ENCODE peak calls at places on chromosomes 13 and 19, in seven cellular contexts. L, G, I, H, V, K and U are unnamed samples. For H3K4me1, the result is how much of the 10 kb centered on the place peaks cover.

GRCh38 chr19:13208131-13208963 is 58.1 kb downstream of the IER2 start:
- DNase-seq in G (no peak), L (peak), H (peak), K (no peak), V (peak), I (no peak), U (peak)

GRCh38 chr19:45558399-45558878 is 26.2 kb downstream of the OPA3 start:
- DNase-seq in I (no peak), H (no peak), K (peak), L (peak), G (peak), V (peak), U (peak)

GRCh38 chr13:109652536-109652935 is 133.8 kb downstream of the IRS2 start:
- DNase-seq in K (no peak), H (no peak), G (peak), I (no peak), L (no peak), V (no peak), U (no peak)

GRCh38 chr19:17090501-17091074 is 15.0 kb downstream of the MYO9B start:
- DNase-seq in G (no peak), I (no peak), L (peak), V (no peak), K (no peak), H (no peak), U (no peak)

GRCh38 chr19:38731654-38732301 is 12.5 kb downstream of the CAPN12 start:
- DNase-seq in V (no peak), K (no peak), L (no peak), I (no peak), G (peak), H (no peak), U (peak)

GRCh38 chr19:34428549-34429285 is 536 bp downstream of the UBA2 start:
- DNase-seq in V (no peak), G (peak), L (peak), K (peak), I (no peak), H (peak), U (peak)

GRCh38 chr19:43538922-43539321 is 5.9 kb downstream of the ZNF575 start:
- DNase-seq in G (no peak), L (no peak), K (no peak), V (no peak), H (no peak), I (no peak), U (no peak)

GRCh38 chr19:54029930-54030490 is 33.7 kb downstream of the VSTM1 start:
- DNase-seq in G (peak), I (no peak), V (peak), H (peak), L (peak), K (peak), U (peak)

GRCh38 chr19:23281663-23282276 is 31.6 kb upstream of the ZNF724 start:
- DNase-seq in L (no peak), I (no peak), V (no peak), G (no peak), H (no peak), K (no peak), U (no peak)

GRCh38 chr13:65378943-65379519 is 1851.1 kb downstream of the PCDH9 start:
- DNase-seq in G (no peak), H (no peak), V (no peak), L (peak), I (no peak), K (no peak), U (no peak)

GRCh38 chr13:41188584-41188983 is 5.8 kb downstream of the KBTBD7 start:
- DNase-seq in I (no peak), G (no peak), V (no peak), H (no peak), K (no peak), L (peak), U (no peak)

GRCh38 chr13:53112522-53112921 is 83.9 kb downstream of the OLFM4 start:
- DNase-seq in L (no peak), I (no peak), G (no peak), H (no peak), V (no peak), K (no peak), U (no peak)

GRCh38 chr19:18543814-18544475 is 572 bp upstream of the FKBP8 start:
- DNase-seq in K (peak), H (no peak), G (peak), I (peak), V (peak), L (peak), U (peak)

GRCh38 chr13:59444210-59444857 is 719.4 kb downstream of the DIAPH3 start:
- DNase-seq in V (no peak), I (no peak), L (peak), H (no peak), K (no peak), G (no peak), U (no peak)

DNA sequence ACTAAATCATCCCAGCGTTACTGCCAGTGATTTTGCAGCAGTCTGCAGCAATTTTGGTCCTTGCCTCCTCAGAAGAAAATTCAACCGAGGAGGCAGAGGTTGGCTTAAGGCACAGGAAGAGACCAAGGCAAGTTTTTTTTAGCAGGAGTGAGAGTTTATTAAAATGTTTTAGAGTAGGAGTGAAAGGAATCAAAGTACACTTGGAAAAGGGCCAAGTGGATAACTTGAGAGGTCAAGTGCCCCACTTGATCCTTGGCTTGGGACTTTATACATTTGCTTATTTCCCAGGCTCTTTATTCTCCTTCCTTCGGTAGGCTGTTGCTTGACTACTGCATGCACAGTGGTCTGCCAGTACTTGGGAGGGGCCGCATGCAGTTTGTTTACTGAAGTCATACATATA is 2.9 kb upstream of the ZNF134 start:
- DNase-seq in L (no peak), K (no peak), H (no peak), I (no peak), G (no peak), V (no peak), U (no peak)
- H3K4me1 ChIP-seq in L (under half), K (under half), H (under half), I (under half), G (under half), V (under half), U (under half)

GRCh38 chr19:7263521-7263920 is 30.7 kb downstream of the INSR start:
- DNase-seq in I (no peak), V (no peak), L (no peak), K (no peak), G (no peak), H (no peak), U (no peak)

GRCh38 chr19:7263066-7263465 is 31.1 kb downstream of the INSR start:
- DNase-seq in H (no peak), L (no peak), K (no peak), G (no peak), V (no peak), I (no peak), U (no peak)

GRCh38 chr19:7264858-7265257 is 29.4 kb downstream of the INSR start:
- DNase-seq in H (no peak), G (no peak), V (no peak), L (no peak), K (no peak), I (no peak), U (no peak)

GRCh38 chr19:7260161-7260560 is 34.1 kb downstream of the INSR start:
- DNase-seq in K (no peak), I (no peak), H (no peak), L (no peak), V (no peak), G (no peak), U (no peak)

DNA sequence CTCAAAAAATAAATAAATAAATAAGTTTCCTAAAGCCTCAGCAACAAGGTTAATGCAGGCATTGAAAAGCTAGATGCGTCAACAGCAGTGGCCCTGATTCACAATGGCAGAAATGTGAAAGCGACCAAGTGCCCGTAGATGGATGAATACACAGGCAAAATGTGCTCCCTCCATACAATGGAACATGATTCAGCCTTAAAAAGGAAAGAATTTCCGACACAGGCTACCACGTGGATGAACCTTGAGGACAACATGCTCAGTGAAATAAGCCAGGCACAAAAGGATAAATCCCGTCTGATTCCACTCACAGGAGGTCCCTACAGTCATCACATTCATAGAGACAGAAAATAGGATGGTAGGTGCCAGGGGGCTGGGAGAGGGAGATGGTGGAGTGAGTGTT is 31.7 kb downstream of the INSR start:
- DNase-seq in H (no peak), G (no peak), I (no peak), K (no peak), V (no peak), L (no peak), U (no peak)
- H3K4me1 ChIP-seq in H (under half), G (under half), I (under half), K (under half), V (under half), L (under half), U (under half)

DNA sequence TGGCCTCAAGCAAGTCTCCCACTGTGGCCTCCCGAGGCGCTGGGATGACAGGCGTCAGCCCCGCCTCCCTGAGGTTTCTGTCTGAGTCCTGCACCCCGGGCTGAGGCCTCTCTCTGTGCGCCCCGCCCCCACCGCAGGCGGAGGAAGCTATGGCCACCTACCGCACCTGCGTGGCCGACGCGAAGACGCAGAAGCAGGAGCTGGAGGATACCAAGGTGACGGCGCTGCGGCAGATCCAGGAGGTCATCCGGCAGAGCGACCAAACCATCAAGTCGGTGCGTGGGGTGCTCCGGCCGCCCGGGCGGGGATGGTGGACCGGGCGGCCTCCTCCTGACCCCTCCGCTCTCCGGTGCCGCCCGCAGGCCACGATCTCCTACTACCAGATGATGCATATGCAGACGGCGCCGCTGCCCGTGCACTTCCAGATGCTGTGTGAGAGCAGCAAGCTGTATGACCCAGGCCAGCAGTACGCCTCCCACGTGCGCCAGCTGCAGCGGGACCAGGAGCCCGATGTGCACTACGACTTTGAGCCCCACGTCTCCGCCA is 12.7 kb downstream of the ARHGAP45 start:
- DNase-seq in G (no peak), K (no peak), V (no peak), H (no peak), I (no peak), L (no peak), U (peak)
- H3K4me1 ChIP-seq in G (under half), K (under half), V (half or more), H (under half), I (under half), L (under half), U (under half)

DNA sequence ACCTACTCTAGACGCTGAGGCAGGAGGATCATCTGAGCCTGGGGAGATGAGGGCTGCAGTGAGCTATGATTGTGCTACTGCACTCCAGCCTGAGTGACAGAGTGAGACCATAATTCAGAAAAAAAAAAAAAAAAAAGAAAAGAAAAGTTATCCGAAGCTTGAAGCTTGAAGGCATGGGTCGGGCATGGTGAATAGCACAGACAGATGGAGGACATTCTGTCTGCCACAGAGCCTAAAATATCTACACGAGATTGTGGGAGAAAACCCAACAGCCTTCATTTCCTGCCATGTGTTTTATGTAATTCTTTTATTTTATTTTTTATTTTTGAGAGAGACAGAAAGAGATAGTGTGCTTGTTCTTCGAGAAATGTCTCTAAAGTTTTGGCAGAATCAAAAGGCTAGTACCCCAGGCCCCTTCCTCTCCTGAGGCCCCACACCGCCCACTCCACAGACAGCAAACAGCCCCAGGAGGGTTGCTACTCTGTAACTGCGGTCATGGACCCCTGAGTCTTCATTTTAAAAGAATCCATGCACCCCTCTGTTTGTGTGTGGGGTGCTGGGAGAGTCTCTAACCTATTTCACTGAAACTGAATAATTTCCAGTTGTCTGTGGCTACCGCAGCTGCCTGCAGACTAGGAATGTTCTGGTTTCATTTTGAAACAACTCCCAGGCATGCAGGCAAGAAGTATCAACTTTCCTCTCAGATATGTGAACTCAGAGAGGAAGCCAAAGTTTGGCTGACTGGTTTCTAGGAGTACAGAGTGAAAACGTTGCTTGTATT is 38.4 kb upstream of the RCBTB2 start:
- DNase-seq in K (no peak), I (no peak), V (no peak), L (peak), G (no peak), H (peak), U (no peak)
- H3K4me1 ChIP-seq in K (under half), I (under half), V (under half), L (under half), G (under half), H (under half), U (under half)

GRCh38 chr13:30735025-30735967 is at the start of gene ALOX5AP:
- DNase-seq in I (no peak), L (no peak), G (peak), V (peak), H (no peak), K (no peak), U (peak)

GRCh38 chr13:30738526-30738925 is 3.2 kb downstream of the ALOX5AP start:
- DNase-seq in K (no peak), I (no peak), L (no peak), H (no peak), G (no peak), V (no peak), U (no peak)

GRCh38 chr13:30736461-30736860 is 1.1 kb downstream of the ALOX5AP start:
- DNase-seq in G (no peak), I (no peak), H (no peak), L (no peak), V (no peak), K (no peak), U (no peak)

GRCh38 chr13:30737511-30738342 is 2.4 kb downstream of the ALOX5AP start:
- DNase-seq in H (no peak), I (no peak), G (no peak), V (no peak), L (no peak), K (no peak), U (no peak)

DNA sequence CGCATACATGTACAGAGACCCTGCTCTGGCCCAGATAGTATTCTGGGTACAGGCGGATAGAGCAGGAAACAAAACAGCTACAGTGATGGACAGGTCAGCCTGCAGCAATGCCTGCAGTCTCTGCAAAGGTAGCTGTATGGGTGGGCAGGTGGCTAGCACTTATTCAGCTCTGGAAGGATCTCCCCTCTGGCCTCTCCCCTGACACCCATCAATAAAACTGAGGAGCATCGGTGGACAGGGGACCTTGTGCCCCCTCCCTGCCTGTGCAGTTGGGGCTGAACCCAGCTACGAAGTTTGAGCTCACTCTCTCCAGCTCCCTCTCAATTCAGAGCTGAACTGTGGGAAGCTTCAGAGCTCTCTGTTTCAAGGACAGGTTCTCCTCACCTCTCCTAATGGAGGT is 1.6 kb downstream of the ALOX5AP start:
- DNase-seq in I (no peak), G (no peak), V (no peak), L (no peak), K (no peak), H (no peak), U (no peak)
- H3K4me1 ChIP-seq in I (under half), G (under half), V (half or more), L (under half), K (under half), H (under half), U (under half)

DNA sequence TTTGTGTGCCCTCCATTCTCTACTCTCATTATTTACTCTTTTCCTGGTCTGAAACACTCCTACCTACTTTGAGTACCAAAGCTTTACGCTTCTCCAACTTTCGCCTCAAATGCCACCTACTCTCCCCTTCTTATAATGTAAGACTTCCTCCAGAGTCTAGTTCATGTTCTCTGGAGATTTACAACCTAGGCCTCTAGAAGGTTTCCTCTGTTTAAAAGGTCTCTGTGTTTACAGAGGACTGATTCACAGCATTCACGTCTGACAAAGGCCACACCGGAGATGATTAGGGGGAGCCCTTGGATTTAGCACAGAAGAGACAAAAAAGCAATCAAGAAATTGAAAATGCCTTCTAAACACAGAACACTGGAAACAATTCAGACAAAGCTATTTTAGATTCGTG is 302.0 kb downstream of the KLF12 start:
- DNase-seq in G (no peak), H (no peak), V (no peak), I (no peak), K (no peak), L (peak), U (no peak)
- H3K4me1 ChIP-seq in G (under half), H (under half), V (under half), I (under half), K (under half), L (under half), U (under half)